ENCODE peak calls at places on chromosome 9, in nine cellular contexts. S, Q, N, B, R, V, G, P and O are unnamed samples.

GRCh38 chr9:121388140-121388925 is 18.3 kb upstream of the STOM start:
- DNase-seq in S (no peak), Q (peak), N (no peak), B (no peak), R (no peak), V (no peak), G (peak), P (no peak), O (no peak)

GRCh38 chr9:101716629-101717028 is 21.8 kb downstream of the GRIN3A start:
- DNase-seq in S (no peak), Q (no peak), N (no peak), B (no peak), R (no peak), V (no peak), G (no peak), P (no peak), O (no peak)

GRCh38 chr9:97412628-97413382 is 909 bp downstream of the TDRD7 start:
- DNase-seq in S (peak), Q (peak), N (no peak), B (no peak), R (no peak), V (no peak), G (peak), P (no peak), O (no peak)

GRCh38 chr9:110578896-110579752 is at the start of gene SVEP1:
- DNase-seq in S (peak), Q (peak), N (peak), B (no peak), R (no peak), V (peak), G (peak), P (peak), O (no peak)

GRCh38 chr9:132482196-132482813 is 72.3 kb downstream of the CFAP77 start:
- DNase-seq in S (no peak), Q (no peak), N (no peak), B (no peak), R (no peak), V (no peak), G (no peak), P (no peak), O (no peak)

GRCh38 chr9:113548221-113549041 is 84.9 kb downstream of the RGS3 start:
- DNase-seq in S (peak), Q (peak), N (peak), B (peak), R (no peak), V (peak), G (no peak), P (peak), O (peak)

GRCh38 chr9:17490110-17490509 is 88.8 kb upstream of the SH3GL2 start:
- DNase-seq in S (no peak), Q (no peak), N (no peak), B (no peak), R (no peak), V (no peak), G (no peak), P (no peak), O (no peak)

GRCh38 chr9:135329571-135330306 is 149.8 kb upstream of the PPP1R26 start:
- DNase-seq in S (no peak), Q (no peak), N (no peak), B (no peak), R (no peak), V (no peak), G (no peak), P (peak), O (no peak)

GRCh38 chr9:124660341-124660801 is 110.7 kb downstream of the NR6A1 start:
- DNase-seq in S (peak), Q (peak), N (peak), B (no peak), R (no peak), V (peak), G (peak), P (no peak), O (peak)

GRCh38 chr9:34522971-34523797 is at the start of gene ENHO:
- DNase-seq in S (peak), Q (peak), N (peak), B (peak), R (no peak), V (peak), G (peak), P (peak), O (peak)

GRCh38 chr9:93132946-93133640 is 958 bp downstream of the NINJ1 start:
- DNase-seq in S (no peak), Q (peak), N (no peak), B (no peak), R (no peak), V (no peak), G (no peak), P (no peak), O (peak)

GRCh38 chr9:131667576-131667975 is 72.3 kb downstream of the RAPGEF1 start:
- DNase-seq in S (peak), Q (no peak), N (no peak), B (no peak), R (no peak), V (no peak), G (no peak), P (no peak), O (no peak)

GRCh38 chr9:103899836-103900235 is 194.3 kb upstream of the SMC2 start:
- DNase-seq in S (no peak), Q (no peak), N (no peak), B (no peak), R (no peak), V (no peak), G (no peak), P (no peak), O (no peak)

GRCh38 chr9:116156621-116157314 is 3.2 kb downstream of the PAPPA start:
- DNase-seq in S (peak), Q (peak), N (peak), B (no peak), R (no peak), V (no peak), G (peak), P (peak), O (no peak)

GRCh38 chr9:127966416-127967150 is 14.2 kb downstream of the EEIG1 start:
- DNase-seq in S (no peak), Q (no peak), N (no peak), B (no peak), R (no peak), V (no peak), G (no peak), P (no peak), O (no peak)

GRCh38 chr9:686381-686813 is 155.1 kb upstream of the DMRT1 start:
- DNase-seq in S (peak), Q (peak), N (peak), B (no peak), R (no peak), V (no peak), G (no peak), P (no peak), O (no peak)

GRCh38 chr9:76691761-76692313 is 72.4 kb upstream of the PCA3 start:
- DNase-seq in S (no peak), Q (no peak), N (peak), B (no peak), R (no peak), V (no peak), G (no peak), P (no peak), O (no peak)

GRCh38 chr9:21392270-21392669 is 7.1 kb upstream of the IFNA2 start:
- DNase-seq in S (no peak), Q (peak), N (peak), B (no peak), R (no peak), V (no peak), G (no peak), P (no peak), O (peak)

GRCh38 chr9:88567870-88568269 is 32.9 kb downstream of the NXNL2 start:
- DNase-seq in S (no peak), Q (no peak), N (no peak), B (no peak), R (no peak), V (no peak), G (no peak), P (no peak), O (no peak)

GRCh38 chr9:27247756-27248155 is 49.2 kb downstream of the EQTN start:
- DNase-seq in S (peak), Q (no peak), N (peak), B (peak), R (no peak), V (no peak), G (peak), P (no peak), O (peak)

GRCh38 chr9:119322137-119322695 is 47.0 kb downstream of the BRINP1 start:
- DNase-seq in S (no peak), Q (no peak), N (no peak), B (no peak), R (no peak), V (no peak), G (no peak), P (peak), O (no peak)

GRCh38 chr9:37511006-37511714 is 25.4 kb downstream of the POLR1E start:
- DNase-seq in S (no peak), Q (peak), N (no peak), B (no peak), R (no peak), V (no peak), G (no peak), P (no peak), O (no peak)

GRCh38 chr9:16689352-16689938 is 181.0 kb downstream of the BNC2 start:
- DNase-seq in S (no peak), Q (peak), N (peak), B (no peak), R (no peak), V (no peak), G (peak), P (no peak), O (no peak)

GRCh38 chr9:77433675-77434445 is 214.3 kb downstream of the GNA14 start:
- DNase-seq in S (peak), Q (peak), N (peak), B (peak), R (no peak), V (no peak), G (peak), P (peak), O (peak)

GRCh38 chr9:78097541-78097940 is 65.9 kb upstream of the GNAQ start:
- DNase-seq in S (no peak), Q (no peak), N (no peak), B (no peak), R (no peak), V (no peak), G (no peak), P (no peak), O (no peak)

GRCh38 chr9:120710110-120710981 is 3.9 kb downstream of the MEGF9 start:
- DNase-seq in S (peak), Q (peak), N (no peak), B (peak), R (no peak), V (no peak), G (peak), P (no peak), O (no peak)

GRCh38 chr9:3035594-3036389 is 191.9 kb upstream of the PUM3 start:
- DNase-seq in S (no peak), Q (no peak), N (no peak), B (no peak), R (no peak), V (no peak), G (no peak), P (no peak), O (no peak)

GRCh38 chr9:8447618-8448017 is 648.0 kb upstream of the DMAC1 start:
- DNase-seq in S (no peak), Q (no peak), N (no peak), B (no peak), R (no peak), V (no peak), G (no peak), P (no peak), O (no peak)

GRCh38 chr9:1210954-1211353 is 160.8 kb downstream of the DMRT2 start:
- DNase-seq in S (peak), Q (peak), N (no peak), B (no peak), R (no peak), V (no peak), G (no peak), P (no peak), O (no peak)

GRCh38 chr9:118882674-118883073 is 486.6 kb downstream of the BRINP1 start:
- DNase-seq in S (peak), Q (no peak), N (no peak), B (no peak), R (no peak), V (no peak), G (no peak), P (no peak), O (no peak)

GRCh38 chr9:105447814-105448812 is at the start of gene FSD1L:
- DNase-seq in S (peak), Q (peak), N (peak), B (peak), R (peak), V (peak), G (peak), P (peak), O (peak)

GRCh38 chr9:93896496-93897033 is 58.6 kb downstream of the BARX1 start:
- DNase-seq in S (no peak), Q (no peak), N (no peak), B (no peak), R (no peak), V (no peak), G (no peak), P (no peak), O (no peak)

GRCh38 chr9:15592317-15592716 is 39.5 kb downstream of the CCDC171 start:
- DNase-seq in S (no peak), Q (no peak), N (no peak), B (no peak), R (no peak), V (no peak), G (no peak), P (no peak), O (no peak)

GRCh38 chr9:2066312-2067273 is 51.4 kb downstream of the SMARCA2 start:
- DNase-seq in S (peak), Q (peak), N (peak), B (no peak), R (no peak), V (no peak), G (peak), P (no peak), O (no peak)

GRCh38 chr9:108850293-108850897 is 5.4 kb downstream of the ACTL7B start:
- DNase-seq in S (peak), Q (peak), N (peak), B (no peak), R (no peak), V (no peak), G (peak), P (no peak), O (no peak)

GRCh38 chr9:38227061-38227540 is 158.1 kb upstream of the SHB start:
- DNase-seq in S (peak), Q (peak), N (peak), B (peak), R (no peak), V (peak), G (peak), P (peak), O (peak)

GRCh38 chr9:123669355-123669754 is 260.6 kb downstream of the DENND1A start:
- DNase-seq in S (peak), Q (no peak), N (no peak), B (no peak), R (no peak), V (no peak), G (no peak), P (no peak), O (no peak)

GRCh38 chr9:18189876-18190670 is 283.9 kb upstream of the ADAMTSL1 start:
- DNase-seq in S (no peak), Q (no peak), N (no peak), B (no peak), R (no peak), V (no peak), G (peak), P (no peak), O (no peak)

GRCh38 chr9:121966706-121967105 is 126.4 kb downstream of the TTLL11 start:
- DNase-seq in S (no peak), Q (no peak), N (no peak), B (no peak), R (no peak), V (no peak), G (no peak), P (no peak), O (no peak)

GRCh38 chr9:133728856-133729645 is 9.1 kb downstream of the SARDH start:
- DNase-seq in S (no peak), Q (no peak), N (no peak), B (no peak), R (no peak), V (no peak), G (no peak), P (no peak), O (no peak)
- TF ChIP-seq CTCF in S (no peak), Q (no peak), N (no peak), B (no peak), R (no peak), V (no peak), G (no peak), P (no peak), O (no peak)

GRCh38 chr9:129362287-129363098 is 184.4 kb upstream of the IER5L start:
- DNase-seq in S (no peak), Q (no peak), N (no peak), B (no peak), R (no peak), V (peak), G (no peak), P (no peak), O (peak)
- TF ChIP-seq CTCF in S (no peak), Q (no peak), N (no peak), B (no peak), R (no peak), V (no peak), G (no peak), P (no peak), O (no peak)

DNA sequence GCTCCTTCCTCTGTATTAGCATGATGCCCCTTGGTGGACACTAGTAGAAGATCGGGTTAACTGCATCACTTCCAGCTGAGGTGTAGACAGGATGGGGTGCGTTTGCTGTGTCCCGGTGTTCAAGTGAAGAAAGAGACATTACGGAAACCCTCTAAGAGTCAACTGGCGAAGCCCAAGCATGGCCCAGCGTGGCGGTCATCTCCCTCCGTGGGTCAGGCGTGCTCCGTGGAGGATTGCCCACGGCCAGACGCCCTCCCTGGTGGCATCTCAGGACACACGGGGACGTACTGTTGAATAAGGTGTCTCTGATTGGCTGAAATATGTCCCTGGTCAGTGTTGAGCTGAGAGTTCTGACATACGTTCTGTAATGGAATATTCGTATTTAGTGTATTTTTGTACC is 119.5 kb upstream of the CACNA1B start:
- DNase-seq in S (no peak), Q (no peak), N (no peak), B (no peak), R (no peak), V (no peak), G (no peak), P (no peak), O (no peak)
- TF ChIP-seq CTCF in S (no peak), Q (no peak), N (no peak), B (no peak), R (no peak), V (no peak), G (no peak), P (no peak), O (no peak)

GRCh38 chr9:85276743-85277142 is 465.0 kb downstream of the AGTPBP1 start:
- DNase-seq in S (no peak), Q (no peak), N (no peak), B (no peak), R (no peak), V (no peak), G (no peak), P (no peak), O (no peak)
- TF ChIP-seq CTCF in S (no peak), Q (no peak), N (no peak), B (no peak), R (no peak), V (no peak), G (no peak), P (no peak), O (no peak)